ENCODE peak calls at places on chromosomes 2 and 18, in ten cellular contexts. O is neural crest cell; Q is central memory CD8-positive, alpha-beta T cell; M is activated naive CD8-positive, alpha-beta T cell treated with anti-CD3 and anti-CD28 coated beads for 36 hours; K is NCI-H1092; T is NCI-H345; X is fibroblast of the conjunctiva; Y is substantia nigra; F is NAMALWA; L is LHCN-M2. J is an unnamed sample.

GRCh38 chr2:227464356-227464755 is 7.6 kb upstream of the AGFG1 start:
- DNase-seq in O (no peak), Q (no peak), M (peak), K (no peak), T (no peak), X (no peak), Y (no peak), F (no peak), L (no peak), J (no peak)

GRCh38 chr2:96164459-96165184 is 19.4 kb upstream of the DUSP2 start:
- DNase-seq in O (no peak), Q (peak), M (peak), K (no peak), T (no peak), X (no peak), Y (no peak), F (peak), L (no peak), J (no peak)

GRCh38 chr2:28751956-28752607 is 452 bp downstream of the PPP1CB start:
- DNase-seq in O (no peak), Q (no peak), M (peak), K (no peak), T (peak), X (no peak), Y (no peak), F (no peak), L (no peak), J (no peak)

GRCh38 chr18:36688020-36688965 is 140.5 kb downstream of the TPGS2 start:
- DNase-seq in O (peak), Q (no peak), M (peak), K (peak), T (peak), X (peak), Y (no peak), F (peak), L (peak), J (peak)

GRCh38 chr2:33210626-33211025 is 263.9 kb downstream of the LTBP1 start:
- DNase-seq in O (no peak), Q (no peak), M (no peak), K (no peak), T (no peak), X (peak), Y (no peak), F (no peak), L (peak), J (peak)

GRCh38 chr2:127465258-127465657 is 47.0 kb downstream of the PROC start:
- DNase-seq in O (no peak), Q (no peak), M (no peak), K (no peak), T (no peak), X (no peak), Y (no peak), F (no peak), L (no peak), J (no peak)

GRCh38 chr2:121095257-121096080 is 189.5 kb downstream of the TFCP2L1 start:
- DNase-seq in O (peak), Q (no peak), M (no peak), K (peak), T (peak), X (peak), Y (no peak), F (peak), L (peak), J (peak)

GRCh38 chr18:50151876-50152275 is 43.1 kb downstream of the MYO5B start:
- DNase-seq in O (no peak), Q (no peak), M (no peak), K (no peak), T (no peak), X (peak), Y (no peak), F (no peak), L (peak), J (no peak)

J was measured in amniotic stem cell.